ENCODE peak calls at places on chromosomes 7 and 10, in eight cellular contexts. R is lower lobe of right lung, B is iPS DF 6.9, X is neuronal stem cell, T is GM23248, G is astrocyte, H is psoas muscle, E is K562. Z is an unnamed sample.

GRCh38 chr7:82331234-82331633 is 112.3 kb downstream of the CACNA2D1 start:
- DNase-seq in R (no peak), B (no peak), X (no peak), T (no peak), G (no peak), H (no peak), E (no peak), Z (no peak)

GRCh38 chr10:97327348-97328294 is 6.9 kb downstream of the FRAT2 start:
- DNase-seq in R (no peak), B (no peak), X (no peak), T (no peak), G (no peak), H (no peak), E (peak; percentile 48), Z (no peak)

GRCh38 chr7:17369686-17370426 is 71.4 kb downstream of the AHR start:
- DNase-seq in R (no peak), B (no peak), X (no peak), T (peak; percentile 95), G (peak; percentile 87), H (no peak), E (no peak), Z (no peak)

GRCh38 chr7:27409776-27410175 is 167.2 kb downstream of the EVX1 start:
- DNase-seq in R (no peak), B (no peak), X (no peak), T (peak; percentile 6), G (no peak), H (no peak), E (no peak), Z (no peak)

GRCh38 chr7:20459411-20459810 is 128.7 kb downstream of the ITGB8 start:
- DNase-seq in R (no peak), B (no peak), X (no peak), T (no peak), G (no peak), H (no peak), E (no peak), Z (no peak)

GRCh38 chr10:64115913-64116643 is 594.9 kb downstream of the REEP3 start:
- DNase-seq in R (no peak), B (peak; percentile 33), X (no peak), T (peak; percentile 5), G (no peak), H (no peak), E (peak; percentile 17), Z (no peak)

GRCh38 chr7:78543976-78544375 is 745.4 kb downstream of the PHTF2 start:
- DNase-seq in R (no peak), B (no peak), X (no peak), T (no peak), G (no peak), H (no peak), E (no peak), Z (no peak)

GRCh38 chr7:17506090-17506489 is 207.6 kb downstream of the AHR start:
- DNase-seq in R (no peak), B (no peak), X (no peak), T (no peak), G (peak; percentile 60), H (no peak), E (no peak), Z (no peak)

GRCh38 chr7:2820508-2820934 is 23.6 kb downstream of the GNA12 start:
- DNase-seq in R (peak; percentile 81), B (no peak), X (no peak), T (peak; percentile 94), G (peak; percentile 95), H (peak; percentile 79), E (no peak), Z (peak; percentile 85)

GRCh38 chr10:21369697-21370096 is 155.8 kb downstream of the SKIDA1 start:
- DNase-seq in R (no peak), B (no peak), X (no peak), T (no peak), G (peak; percentile 20), H (no peak), E (no peak), Z (no peak)

GRCh38 chr7:1899951-1900762 is 230.1 kb downstream of the ELFN1 start:
- DNase-seq in R (peak; percentile 29), B (no peak), X (no peak), T (no peak), G (no peak), H (no peak), E (no peak), Z (peak; percentile 35)

GRCh38 chr10:5404188-5405041 is at the start of gene TUBAL3:
- DNase-seq in R (no peak), B (no peak), X (no peak), T (no peak), G (no peak), H (no peak), E (peak; percentile 82), Z (no peak)

GRCh38 chr10:69344591-69345244 is 66.4 kb downstream of the HK1 start:
- DNase-seq in R (no peak), B (no peak), X (no peak), T (no peak), G (no peak), H (no peak), E (no peak), Z (no peak)

GRCh38 chr7:28362812-28363211 is 49.5 kb upstream of the CREB5 start:
- DNase-seq in R (no peak), B (no peak), X (no peak), T (peak; percentile 16), G (no peak), H (no peak), E (no peak), Z (no peak)

GRCh38 chr7:129969881-129970446 is 17.2 kb upstream of the UBE2H start:
- DNase-seq in R (peak; percentile 6), B (no peak), X (no peak), T (peak; percentile 77), G (peak; percentile 94), H (no peak), E (no peak), Z (no peak)

GRCh38 chr7:127979113-127979727 is 52.0 kb downstream of the LRRC4 start:
- DNase-seq in R (no peak), B (no peak), X (no peak), T (no peak), G (no peak), H (no peak), E (no peak), Z (no peak)

GRCh38 chr10:124156524-124157225 is 63.3 kb upstream of the CHST15 start:
- DNase-seq in R (no peak), B (no peak), X (no peak), T (no peak), G (no peak), H (peak; percentile 36), E (no peak), Z (no peak)
- H3K4me3 ChIP-seq in R (no peak overlapping the region), B (no peak overlapping the region), X (no peak overlapping the region), T (no peak overlapping the region), G (no peak overlapping the region), H (peak overlapping the region; percentile 36), E (no peak overlapping the region), Z (no peak overlapping the region)

DNA sequence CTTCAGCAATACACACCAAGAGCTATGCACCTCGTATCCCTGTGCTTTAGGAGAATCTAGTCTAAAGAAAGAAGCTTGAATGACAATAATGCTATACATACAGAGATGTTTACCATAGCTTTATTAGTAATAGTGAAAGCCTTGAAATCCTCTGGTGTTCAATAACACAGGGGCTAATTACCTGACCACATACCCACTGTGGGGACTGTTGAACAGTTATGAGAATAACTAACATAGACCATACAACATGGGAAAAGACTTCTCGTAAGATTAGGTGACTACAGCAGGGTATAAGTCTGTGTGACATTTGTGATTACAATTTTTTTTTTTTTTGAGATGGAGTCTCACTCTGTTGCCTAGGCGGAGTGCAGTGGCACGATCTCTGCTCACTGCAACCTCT is 111.0 kb downstream of the SORBS1 start:
- DNase-seq in R (no peak), B (no peak), X (no peak), T (no peak), G (no peak), H (no peak), E (no peak), Z (no peak)
- H3K27ac ChIP-seq in R (no peak overlapping the region), B (no peak overlapping the region), X (no peak overlapping the region), T (no peak overlapping the region), G (no peak overlapping the region), H (peak overlapping the region; percentile 70), E (no peak overlapping the region), Z (peak overlapping the region; percentile 88)

GRCh38 chr10:33271969-33272583 is 62.4 kb downstream of the NRP1 start:
- DNase-seq in R (no peak), B (no peak), X (no peak), T (peak; percentile 47), G (no peak), H (no peak), E (no peak), Z (no peak)
- H3K4me1 ChIP-seq in R (peaks cover 33% of the 10 kb centered on the region), B (peaks cover 3% of the 10 kb centered on the region), X (peaks cover 15% of the 10 kb centered on the region), T (peaks cover 48% of the 10 kb centered on the region), G (peaks cover 35% of the 10 kb centered on the region), H (peaks cover 39% of the 10 kb centered on the region), E (no peaks in the 10 kb centered on the region), Z (peaks cover 9% of the 10 kb centered on the region)

GRCh38 chr7:46930336-46930735 is 651.6 kb downstream of the TNS3 start:
- DNase-seq in R (no peak), B (no peak), X (no peak), T (peak; percentile 97), G (peak; percentile 96), H (peak; percentile 30), E (no peak), Z (no peak)

GRCh38 chr7:46933596-46933995 is 648.3 kb downstream of the TNS3 start:
- DNase-seq in R (no peak), B (no peak), X (no peak), T (peak; percentile 71), G (peak; percentile 44), H (no peak), E (no peak), Z (no peak)

GRCh38 chr7:46932266-46932655 is 649.6 kb downstream of the TNS3 start:
- DNase-seq in R (no peak), B (no peak), X (no peak), T (peak; percentile 15), G (no peak), H (no peak), E (no peak), Z (no peak)

GRCh38 chr7:46934198-46934825 is 647.6 kb downstream of the TNS3 start:
- DNase-seq in R (no peak), B (no peak), X (no peak), T (peak; percentile 51), G (peak; percentile 29), H (no peak), E (no peak), Z (no peak)

GRCh38 chr7:46932656-46933424 is 649.1 kb downstream of the TNS3 start:
- DNase-seq in R (no peak), B (no peak), X (no peak), T (peak; percentile 94), G (peak; percentile 95), H (no peak), E (no peak), Z (no peak)
- H3K4me3 ChIP-seq in R (no peak overlapping the region), B (no peak overlapping the region), X (no peak overlapping the region), T (peak overlapping the region; percentile 16), G (no peak overlapping the region), H (no peak overlapping the region), E (no peak overlapping the region), Z (no peak overlapping the region)

DNA sequence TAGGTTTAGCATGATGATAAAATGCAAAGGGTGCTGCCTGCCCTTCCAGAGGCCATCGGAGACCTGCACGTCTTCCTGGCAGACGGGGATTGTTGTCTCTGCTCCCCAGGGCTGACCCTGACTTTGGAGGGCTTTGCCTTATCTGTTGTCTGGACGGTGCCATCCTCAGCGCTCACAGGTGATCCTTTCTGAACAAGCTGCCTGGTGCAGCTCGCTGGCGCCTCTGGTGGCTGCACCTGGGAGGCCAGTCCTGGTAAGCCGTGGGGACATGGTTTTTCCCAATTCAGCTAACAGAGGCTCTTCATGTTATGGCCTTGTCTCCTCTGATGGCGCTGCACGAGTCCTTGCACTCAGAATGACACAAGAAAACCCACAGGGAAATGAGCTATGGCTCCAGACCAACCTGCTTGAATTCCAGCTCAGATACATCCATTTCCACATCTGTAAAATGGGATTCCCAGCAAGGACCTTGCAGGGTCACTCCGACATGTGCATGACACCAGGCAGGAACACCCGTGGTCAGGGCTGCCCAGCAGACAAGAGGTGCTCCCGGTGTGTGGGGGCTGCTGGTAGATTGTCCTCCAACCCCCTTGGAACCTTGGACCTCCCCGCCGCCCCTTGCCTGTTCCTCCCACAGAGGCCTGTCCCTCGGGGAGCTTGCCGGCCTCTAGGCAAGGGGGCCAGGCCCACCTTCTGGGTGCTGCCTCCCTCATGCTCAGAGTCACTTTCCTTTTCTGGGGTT is 50.4 kb upstream of the SHH start:
- DNase-seq in R (no peak), B (no peak), X (no peak), T (no peak), G (no peak), H (no peak), E (peak; percentile 38), Z (no peak)
- H3K27ac ChIP-seq in R (no peak overlapping the region), B (no peak overlapping the region), X (no peak overlapping the region), T (no peak overlapping the region), G (no peak overlapping the region), H (no peak overlapping the region), E (no peak overlapping the region), Z (no peak overlapping the region)